ENCODE peak calls at places on chromosomes 4 and X, in seven cellular contexts. U is sciatic nerve, B is activated T-cell treated with anti-CD3 and anti-CD28 coated beads for 24 hours, I is GM23248, L is NCI-H510A treated with DMSO at 0.1 percent for 48 hours, T is pulmonary artery endothelial cell, V is BJ. G is an unnamed sample.

GRCh38 chrX:54171527-54171926 is 11.5 kb downstream of the FAM120C start:
- DNase-seq in U (no peak), B (no peak), I (peak; percentile 75), L (no peak), T (no peak), V (no peak), G (no peak)

GRCh38 chrX:41526925-41527324 is 79.8 kb downstream of the NYX start:
- DNase-seq in U (no peak), B (no peak), I (peak; percentile 42), L (no peak), T (no peak), V (peak; percentile 9), G (no peak)

GRCh38 chr4:101018836-101019235 is 328.5 kb downstream of the PPP3CA start:
- DNase-seq in U (no peak), B (no peak), I (no peak), L (no peak), T (no peak), V (no peak), G (no peak)

GRCh38 chr4:105192910-105193309 is 46.2 kb downstream of the TET2 start:
- DNase-seq in U (no peak), B (no peak), I (no peak), L (no peak), T (no peak), V (no peak), G (no peak)

GRCh38 chrX:115560978-115561604 is at the start of gene PLS3:
- DNase-seq in U (peak; percentile 89), B (no peak), I (peak; percentile 83), L (peak; percentile 59), T (peak; percentile 55), V (peak; percentile 37), G (no peak)

GRCh38 chr4:147975902-147976301 is 244.0 kb downstream of the ARHGAP10 start:
- DNase-seq in U (no peak), B (no peak), I (peak; percentile 60), L (no peak), T (no peak), V (peak; percentile 19), G (no peak)

GRCh38 chr4:181416966-181417365 is 826.2 kb upstream of the TENM3 start:
- DNase-seq in U (no peak), B (no peak), I (no peak), L (no peak), T (no peak), V (no peak), G (no peak)

GRCh38 chr4:20289782-20290181 is 38.1 kb downstream of the SLIT2 start:
- DNase-seq in U (no peak), B (no peak), I (no peak), L (no peak), T (no peak), V (no peak), G (no peak)

GRCh38 chr4:163195247-163195765 is 28.6 kb upstream of the NAF1 start:
- DNase-seq in U (no peak), B (no peak), I (no peak), L (no peak), T (no peak), V (no peak), G (no peak)

GRCh38 chr4:40189997-40190396 is 6.8 kb upstream of the RHOH start:
- DNase-seq in U (no peak), B (no peak), I (no peak), L (peak; percentile 83), T (no peak), V (no peak), G (no peak)

GRCh38 chrX:24928114-24928513 is 87.7 kb downstream of the ARX start:
- DNase-seq in U (no peak), B (no peak), I (no peak), L (no peak), T (no peak), V (no peak), G (no peak)

GRCh38 chr4:81377231-81377630 is 94.5 kb downstream of the RASGEF1B start:
- DNase-seq in U (no peak), B (no peak), I (no peak), L (no peak), T (no peak), V (no peak), G (no peak)

GRCh38 chr4:186013404-186014186 is 55.4 kb upstream of the TLR3 start:
- DNase-seq in U (no peak), B (no peak), I (no peak), L (no peak), T (no peak), V (no peak), G (no peak)

GRCh38 chr4:146654976-146655761 is 16.5 kb downstream of the POU4F2 start:
- DNase-seq in U (no peak), B (no peak), I (peak; percentile 47), L (no peak), T (no peak), V (no peak), G (no peak)

GRCh38 chr4:118898684-118899138 is 10.1 kb downstream of the SYNPO2 start:
- DNase-seq in U (no peak), B (no peak), I (peak; percentile 43), L (no peak), T (no peak), V (no peak), G (no peak)

GRCh38 chr4:76738081-76738931 is 159.6 kb downstream of the SOWAHB start:
- DNase-seq in U (no peak), B (no peak), I (peak; percentile 94), L (no peak), T (no peak), V (peak; percentile 89), G (no peak)

GRCh38 chrX:45807572-45808425 is 607.1 kb upstream of the DIPK2B start:
- DNase-seq in U (no peak), B (no peak), I (peak; percentile 72), L (no peak), T (no peak), V (no peak), G (no peak)

GRCh38 chr4:73341454-73341853 is 62.6 kb upstream of the ALB start:
- DNase-seq in U (no peak), B (no peak), I (peak; percentile 69), L (peak; percentile 89), T (no peak), V (no peak), G (no peak)

GRCh38 chrX:33840176-33840575 is 291.9 kb downstream of the FAM47A start:
- DNase-seq in U (no peak), B (no peak), I (no peak), L (no peak), T (no peak), V (no peak), G (no peak)

GRCh38 chrX:41148553-41148952 is 63.3 kb downstream of the USP9X start:
- DNase-seq in U (no peak), B (no peak), I (peak; percentile 39), L (no peak), T (peak; percentile 8), V (no peak), G (no peak)

GRCh38 chrX:85115252-85115651 is 111.6 kb downstream of the APOOL start:
- DNase-seq in U (no peak), B (no peak), I (no peak), L (no peak), T (no peak), V (no peak), G (no peak)

GRCh38 chrX:102126863-102127262 is 1.4 kb downstream of the TCEAL2 start:
- DNase-seq in U (no peak), B (no peak), I (no peak), L (no peak), T (no peak), V (no peak), G (no peak)

GRCh38 chrX:104428231-104428630 is 137.8 kb upstream of the IL1RAPL2 start:
- DNase-seq in U (no peak), B (no peak), I (peak; percentile 24), L (no peak), T (no peak), V (no peak), G (no peak)

GRCh38 chrX:2823795-2824386 is 4.8 kb upstream of the GYG2 start:
- DNase-seq in U (no peak), B (no peak), I (no peak), L (no peak), T (no peak), V (no peak), G (no peak)

GRCh38 chr4:80586716-80587115 is 251.2 kb downstream of the CFAP299 start:
- DNase-seq in U (no peak), B (no peak), I (no peak), L (no peak), T (no peak), V (no peak), G (no peak)